ENCODE peak calls at places on chromosome 1, in seven cellular contexts. One of them, this sample, is unnamed.

GRCh38 chr1:111275079-111275478 is 15.6 kb upstream of the CHIA start:
- DNase-seq in adrenal gland: peak
- DNase-seq in lung: peak
- DNase-seq in keratinocyte: peak
- DNase-seq in OCI-LY7: no peak
- DNase-seq in body of pancreas: no peak
- DNase-seq in MG63: peak
- DNase-seq in this sample: no peak

GRCh38 chr1:173161510-173162221 is 45.5 kb downstream of the TNFSF4 start:
- DNase-seq in adrenal gland: no peak
- DNase-seq in lung: no peak
- DNase-seq in keratinocyte: peak
- DNase-seq in OCI-LY7: no peak
- DNase-seq in body of pancreas: no peak
- DNase-seq in MG63: peak
- DNase-seq in this sample: no peak

GRCh38 chr1:229860926-229861325 is 206.1 kb upstream of the GALNT2 start:
- DNase-seq in adrenal gland: no peak
- DNase-seq in lung: no peak
- DNase-seq in keratinocyte: no peak
- DNase-seq in OCI-LY7: no peak
- DNase-seq in body of pancreas: no peak
- DNase-seq in MG63: no peak
- DNase-seq in this sample: no peak

GRCh38 chr1:65772607-65773006 is 20.1 kb upstream of the PDE4B start:
- DNase-seq in adrenal gland: no peak
- DNase-seq in lung: no peak
- DNase-seq in keratinocyte: no peak
- DNase-seq in OCI-LY7: no peak
- DNase-seq in body of pancreas: no peak
- DNase-seq in MG63: no peak
- DNase-seq in this sample: no peak

GRCh38 chr1:12275370-12275769 is 45.5 kb downstream of the VPS13D start:
- DNase-seq in adrenal gland: no peak
- DNase-seq in lung: no peak
- DNase-seq in keratinocyte: no peak
- DNase-seq in OCI-LY7: peak
- DNase-seq in body of pancreas: peak
- DNase-seq in MG63: peak
- DNase-seq in this sample: no peak

GRCh38 chr1:239987103-239987745 is 104.5 kb upstream of the FMN2 start:
- DNase-seq in adrenal gland: peak
- DNase-seq in lung: no peak
- DNase-seq in keratinocyte: no peak
- DNase-seq in OCI-LY7: peak
- DNase-seq in body of pancreas: peak
- DNase-seq in MG63: peak
- DNase-seq in this sample: peak

GRCh38 chr1:41936107-41936506 is 17.4 kb upstream of the HIVEP3 start:
- DNase-seq in adrenal gland: no peak
- DNase-seq in lung: no peak
- DNase-seq in keratinocyte: no peak
- DNase-seq in OCI-LY7: no peak
- DNase-seq in body of pancreas: no peak
- DNase-seq in MG63: no peak
- DNase-seq in this sample: no peak

GRCh38 chr1:109763646-109764415 is at the start of gene EPS8L3:
- DNase-seq in adrenal gland: peak
- DNase-seq in lung: no peak
- DNase-seq in keratinocyte: no peak
- DNase-seq in OCI-LY7: no peak
- DNase-seq in body of pancreas: peak
- DNase-seq in MG63: no peak
- DNase-seq in this sample: no peak

GRCh38 chr1:81220614-81221071 is 580.1 kb upstream of the ADGRL2 start:
- DNase-seq in adrenal gland: no peak
- DNase-seq in lung: no peak
- DNase-seq in keratinocyte: no peak
- DNase-seq in OCI-LY7: no peak
- DNase-seq in body of pancreas: no peak
- DNase-seq in MG63: no peak
- DNase-seq in this sample: no peak

GRCh38 chr1:54986532-54986931 is 6.1 kb downstream of the TMEM61 start:
- DNase-seq in adrenal gland: no peak
- DNase-seq in lung: no peak
- DNase-seq in keratinocyte: no peak
- DNase-seq in OCI-LY7: no peak
- DNase-seq in body of pancreas: no peak
- DNase-seq in MG63: no peak
- DNase-seq in this sample: no peak

GRCh38 chr1:54488831-54489626 is 59.0 kb upstream of the ACOT11 start:
- DNase-seq in adrenal gland: peak
- DNase-seq in lung: peak
- DNase-seq in keratinocyte: no peak
- DNase-seq in OCI-LY7: peak
- DNase-seq in body of pancreas: peak
- DNase-seq in MG63: peak
- DNase-seq in this sample: no peak

GRCh38 chr1:1304331-1305299 is 3.1 kb downstream of the ACAP3 start:
- DNase-seq in adrenal gland: peak
- DNase-seq in lung: peak
- DNase-seq in keratinocyte: no peak
- DNase-seq in OCI-LY7: no peak
- DNase-seq in body of pancreas: peak
- DNase-seq in MG63: peak
- DNase-seq in this sample: no peak
- H3K4me3 ChIP-seq in adrenal gland: no peak
- H3K4me3 ChIP-seq in lung: no peak
- H3K4me3 ChIP-seq in keratinocyte: peak
- H3K4me3 ChIP-seq in OCI-LY7: peak
- H3K4me3 ChIP-seq in body of pancreas: no peak
- H3K4me3 ChIP-seq in MG63: no peak
- H3K4me3 ChIP-seq in this sample: peak

DNA sequence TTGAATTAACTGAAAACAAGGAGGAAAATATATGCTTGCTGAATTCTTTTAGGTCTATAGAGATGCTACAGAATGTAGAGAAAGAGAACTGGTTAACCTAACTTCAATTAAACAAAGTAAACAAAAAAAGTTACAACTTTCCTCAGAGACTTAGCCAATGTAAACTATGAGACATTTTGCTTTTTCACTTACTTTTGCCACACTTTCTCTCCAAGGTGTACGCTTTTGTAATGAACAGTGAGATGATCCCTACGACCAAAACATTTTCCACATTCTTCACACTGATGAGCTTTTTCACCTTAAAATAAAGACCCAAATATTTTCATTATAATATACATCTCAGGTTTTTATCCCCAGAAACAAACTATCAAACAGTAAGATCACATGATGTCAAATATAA is 28.3 kb upstream of the ASPM start:
- DNase-seq in adrenal gland: no peak
- DNase-seq in lung: no peak
- DNase-seq in keratinocyte: no peak
- DNase-seq in OCI-LY7: no peak
- DNase-seq in body of pancreas: no peak
- DNase-seq in MG63: no peak
- DNase-seq in this sample: no peak
- H3K4me3 ChIP-seq in adrenal gland: no peak
- H3K4me3 ChIP-seq in lung: no peak
- H3K4me3 ChIP-seq in keratinocyte: no peak
- H3K4me3 ChIP-seq in OCI-LY7: no peak
- H3K4me3 ChIP-seq in body of pancreas: no peak
- H3K4me3 ChIP-seq in MG63: no peak
- H3K4me3 ChIP-seq in this sample: no peak

GRCh38 chr1:24929876-24930702 is at the start of gene RUNX3:
- DNase-seq in adrenal gland: no peak
- DNase-seq in lung: peak
- DNase-seq in keratinocyte: no peak
- DNase-seq in OCI-LY7: peak
- DNase-seq in body of pancreas: no peak
- DNase-seq in MG63: peak
- DNase-seq in this sample: peak

GRCh38 chr1:24927886-24928630 is 2.0 kb downstream of the RUNX3 start:
- DNase-seq in adrenal gland: no peak
- DNase-seq in lung: no peak
- DNase-seq in keratinocyte: no peak
- DNase-seq in OCI-LY7: no peak
- DNase-seq in body of pancreas: no peak
- DNase-seq in MG63: no peak
- DNase-seq in this sample: no peak

GRCh38 chr1:24927473-24927872 is 2.6 kb downstream of the RUNX3 start:
- DNase-seq in adrenal gland: no peak
- DNase-seq in lung: no peak
- DNase-seq in keratinocyte: no peak
- DNase-seq in OCI-LY7: no peak
- DNase-seq in body of pancreas: no peak
- DNase-seq in MG63: no peak
- DNase-seq in this sample: no peak

GRCh38 chr1:24929091-24929875 is 793 bp downstream of the RUNX3 start:
- DNase-seq in adrenal gland: no peak
- DNase-seq in lung: no peak
- DNase-seq in keratinocyte: no peak
- DNase-seq in OCI-LY7: peak
- DNase-seq in body of pancreas: no peak
- DNase-seq in MG63: peak
- DNase-seq in this sample: no peak

DNA sequence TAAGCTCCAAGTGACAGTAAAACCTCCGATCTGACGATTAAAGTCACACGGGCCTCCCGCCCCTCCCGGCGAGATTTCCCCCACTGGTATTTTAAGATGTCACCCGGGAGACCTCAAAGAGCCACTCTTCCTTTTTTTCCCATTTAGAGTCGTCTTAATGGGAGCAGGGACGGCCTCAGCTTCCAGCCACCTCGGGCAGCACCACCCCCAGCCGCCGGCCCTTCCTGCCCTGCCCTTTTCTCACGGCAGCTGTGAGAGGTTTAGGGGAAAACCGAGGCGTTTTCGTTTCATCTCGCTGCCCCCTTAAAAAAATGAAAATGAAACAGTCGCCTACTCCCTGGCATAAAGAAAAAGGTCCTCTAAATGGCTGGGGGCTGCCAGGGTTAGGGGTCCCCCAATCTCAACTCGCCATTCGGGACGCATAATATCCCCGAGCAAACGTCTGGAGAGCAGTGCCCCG is 1.4 kb downstream of the RUNX3 start:
- DNase-seq in adrenal gland: no peak
- DNase-seq in lung: no peak
- DNase-seq in keratinocyte: no peak
- DNase-seq in OCI-LY7: peak
- DNase-seq in body of pancreas: no peak
- DNase-seq in MG63: peak
- DNase-seq in this sample: peak
- H3K4me3 ChIP-seq in adrenal gland: no peak
- H3K4me3 ChIP-seq in lung: peak
- H3K4me3 ChIP-seq in keratinocyte: no peak
- H3K4me3 ChIP-seq in OCI-LY7: peak
- H3K4me3 ChIP-seq in body of pancreas: no peak
- H3K4me3 ChIP-seq in MG63: peak
- H3K4me3 ChIP-seq in this sample: peak

DNA sequence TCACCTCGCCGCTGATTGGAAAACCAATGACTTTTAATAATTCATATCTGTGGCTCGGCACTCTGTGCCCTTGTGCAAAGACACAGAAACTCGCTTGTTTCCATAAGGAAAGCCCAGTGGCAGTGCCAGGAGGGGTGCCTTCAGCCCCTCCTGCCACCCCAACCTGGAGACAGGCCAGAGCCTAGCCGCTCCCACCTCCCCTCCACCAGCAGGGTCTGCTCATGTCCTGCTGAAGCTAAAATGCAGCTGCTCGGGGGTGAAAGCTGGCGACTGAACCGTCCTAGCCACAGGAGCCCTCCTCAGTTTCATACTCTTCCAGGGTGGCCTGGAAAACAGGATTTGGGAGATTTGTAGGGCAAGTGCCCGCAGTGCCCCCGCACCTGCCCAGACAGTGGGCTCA is 1.6 kb downstream of the PLEKHA6 start:
- DNase-seq in adrenal gland: no peak
- DNase-seq in lung: no peak
- DNase-seq in keratinocyte: no peak
- DNase-seq in OCI-LY7: no peak
- DNase-seq in body of pancreas: no peak
- DNase-seq in MG63: no peak
- DNase-seq in this sample: no peak
- H3K4me3 ChIP-seq in adrenal gland: no peak
- H3K4me3 ChIP-seq in lung: no peak
- H3K4me3 ChIP-seq in keratinocyte: no peak
- H3K4me3 ChIP-seq in OCI-LY7: no peak
- H3K4me3 ChIP-seq in body of pancreas: no peak
- H3K4me3 ChIP-seq in MG63: no peak
- H3K4me3 ChIP-seq in this sample: no peak

This sample was measured in Jurkat, Clone E6-1.